ENCODE peak calls at places on chromosomes 12 and 14, in seven cellular contexts. L is brain microvascular endothelial cell, Q is uterus, P is endothelial cell, J is neural progenitor cell, U is endodermal cell, K is MCF 10A. M is an unnamed sample.

GRCh38 chr14:91365552-91365951 is 52.1 kb downstream of the CCDC88C start:
- DNase-seq in L (no peak), Q (no peak), P (no peak), J (no peak), U (no peak), K (no peak), M (no peak)

GRCh38 chr14:23882884-23883283 is 70.7 kb upstream of the DHRS4 start:
- DNase-seq in L (no peak), Q (no peak), P (no peak), J (no peak), U (no peak), K (no peak), M (no peak)

GRCh38 chr12:127280393-127281275 is 986.3 kb upstream of the TMEM132C start:
- DNase-seq in L (no peak), Q (peak; percentile 18), P (no peak), J (peak; percentile 85), U (peak; percentile 98), K (no peak), M (peak; percentile 54)

GRCh38 chr14:90235179-90235976 is 21.0 kb upstream of the PSMC1 start:
- DNase-seq in L (peak; percentile 45), Q (peak; percentile 23), P (peak; percentile 78), J (peak; percentile 77), U (peak; percentile 95), K (peak; percentile 69), M (peak; percentile 65)

GRCh38 chr14:75711796-75712211 is 50.8 kb downstream of the TTLL5 start:
- DNase-seq in L (peak; percentile 67), Q (peak; percentile 42), P (no peak), J (peak; percentile 88), U (peak; percentile 86), K (peak; percentile 94), M (peak; percentile 84)

GRCh38 chr12:67161322-67161918 is 107.7 kb upstream of the CAND1 start:
- DNase-seq in L (peak; percentile 62), Q (no peak), P (peak; percentile 40), J (peak; percentile 29), U (peak; percentile 82), K (peak; percentile 61), M (peak; percentile 56)

GRCh38 chr12:50059440-50060119 is 2.2 kb downstream of the ASIC1 start:
- DNase-seq in L (no peak), Q (no peak), P (no peak), J (no peak), U (no peak), K (no peak), M (no peak)

GRCh38 chr12:52823761-52824450 is 10.0 kb upstream of the KRT4 start:
- DNase-seq in L (no peak), Q (no peak), P (no peak), J (no peak), U (no peak), K (no peak), M (no peak)

GRCh38 chr12:72293701-72294100 is 21.5 kb downstream of the TRHDE start:
- DNase-seq in L (no peak), Q (no peak), P (no peak), J (no peak), U (no peak), K (no peak), M (no peak)

GRCh38 chr14:35140718-35141581 is 18.6 kb downstream of the PRORP start:
- DNase-seq in L (no peak), Q (no peak), P (no peak), J (no peak), U (no peak), K (no peak), M (no peak)

DNA sequence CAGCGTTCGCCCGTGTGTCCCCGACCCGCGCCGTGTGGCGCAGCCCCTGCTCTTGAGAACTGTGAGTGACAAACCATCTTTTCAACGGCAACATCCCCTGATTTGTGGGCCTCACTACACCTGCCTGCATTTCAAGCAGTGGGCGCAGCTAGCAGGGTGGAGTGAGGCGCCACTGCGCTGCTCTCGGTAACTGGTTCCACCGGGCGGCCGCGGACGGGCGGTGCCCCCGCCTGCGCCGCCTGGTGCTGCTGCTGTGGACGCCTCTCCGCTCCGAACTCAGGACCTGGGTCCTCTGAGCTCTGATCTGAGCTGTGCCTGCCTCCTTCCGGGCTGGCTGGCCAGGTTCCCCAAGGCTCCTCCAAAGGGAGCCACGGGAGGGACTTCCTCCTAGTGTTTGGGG is 5.9 kb upstream of the DEGS2 start:
- DNase-seq in L (no peak), Q (no peak), P (no peak), J (no peak), U (peak; percentile 84), K (no peak), M (no peak)
- TF ChIP-seq CTCF in L (peak; percentile 8), Q (peak; percentile 21), P (no peak), J (peak; percentile 4), U (peak; percentile 25), K (no peak), M (no peak)

DNA sequence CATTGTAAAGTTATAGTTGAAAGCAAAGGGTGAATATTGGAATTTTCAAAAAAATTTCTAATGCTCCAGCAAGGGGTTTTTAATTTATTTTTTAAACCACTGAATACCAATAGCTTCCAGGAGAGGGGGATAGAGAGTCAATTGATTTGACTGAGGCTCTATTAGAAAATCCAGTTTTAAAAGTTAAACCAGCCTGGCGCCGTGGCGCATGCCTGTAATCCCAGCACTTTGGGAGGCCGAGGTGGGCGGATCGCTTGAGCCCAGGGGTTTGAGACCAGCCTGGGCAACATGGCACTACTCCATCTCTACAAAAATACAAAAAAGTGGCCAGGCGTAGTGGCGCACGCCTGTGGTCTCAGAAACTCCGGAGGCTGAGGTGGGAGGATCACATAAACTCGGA is 150.1 kb downstream of the SLC38A4 start:
- DNase-seq in L (peak; percentile 26), Q (peak; percentile 37), P (peak; percentile 7), J (peak; percentile 58), U (peak; percentile 74), K (peak; percentile 72), M (peak; percentile 36)
- TF ChIP-seq CTCF in L (peak; percentile 52), Q (peak; percentile 64), P (peak; percentile 74), J (peak; percentile 76), U (peak; percentile 83), K (peak; percentile 69), M (peak; percentile 67)

DNA sequence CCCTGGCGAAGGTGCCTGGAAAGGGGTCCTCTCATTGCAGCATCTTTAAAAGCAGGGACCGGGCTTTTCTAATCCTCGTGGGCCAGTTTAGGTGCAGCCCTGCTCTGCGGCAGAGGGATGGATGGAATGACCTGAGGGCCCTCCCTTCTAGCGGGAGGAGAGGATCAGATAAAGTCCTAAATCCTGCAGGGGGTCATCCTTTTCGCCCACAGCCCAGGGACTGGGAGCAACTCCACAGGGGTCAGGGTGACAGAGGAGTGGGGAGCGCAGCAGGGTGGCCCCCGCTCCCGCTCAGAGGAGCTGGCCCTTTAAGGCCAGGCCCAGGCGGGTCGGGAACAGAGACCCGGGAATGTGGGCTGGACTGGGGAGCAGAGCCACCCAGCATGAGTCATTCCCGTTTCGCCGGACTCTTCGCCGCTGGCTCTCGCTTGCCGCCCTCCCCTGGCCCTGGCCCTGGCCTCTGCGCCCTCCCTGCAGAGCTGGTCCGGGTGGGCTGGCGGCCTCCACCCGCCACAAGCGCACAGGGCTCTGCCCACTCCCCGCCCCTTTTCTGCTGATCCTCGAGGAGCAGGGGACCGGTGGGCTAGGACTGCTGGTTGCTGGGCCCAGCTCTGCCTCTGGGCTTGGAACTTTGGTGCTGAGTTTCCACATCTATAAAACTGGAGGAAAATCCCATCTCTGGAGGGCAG is 92.9 kb downstream of the NINJ2 start:
- DNase-seq in L (peak; percentile 67), Q (peak; percentile 80), P (peak; percentile 58), J (peak; percentile 70), U (peak; percentile 95), K (peak; percentile 92), M (peak; percentile 86)
- TF ChIP-seq CTCF in L (no peak), Q (no peak), P (no peak), J (no peak), U (no peak), K (no peak), M (no peak)

GRCh38 chr12:56189918-56190694 is 823 bp upstream of the SMARCC2 start:
- DNase-seq in L (peak; percentile 79), Q (peak; percentile 92), P (peak; percentile 88), J (peak; percentile 88), U (peak; percentile 99), K (peak; percentile 90), M (peak; percentile 95)
- TF ChIP-seq CTCF in L (no peak), Q (no peak), P (peak; percentile 60), J (no peak), U (peak; percentile 38), K (no peak), M (no peak)

GRCh38 chr12:46944104-46944503 is 118.3 kb upstream of the SLC38A4 start:
- DNase-seq in L (peak; percentile 63), Q (no peak), P (no peak), J (no peak), U (no peak), K (peak; percentile 69), M (peak; percentile 46)
- TF ChIP-seq CTCF in L (peak; percentile 63), Q (no peak), P (no peak), J (peak; percentile 21), U (peak; percentile 39), K (no peak), M (no peak)

DNA sequence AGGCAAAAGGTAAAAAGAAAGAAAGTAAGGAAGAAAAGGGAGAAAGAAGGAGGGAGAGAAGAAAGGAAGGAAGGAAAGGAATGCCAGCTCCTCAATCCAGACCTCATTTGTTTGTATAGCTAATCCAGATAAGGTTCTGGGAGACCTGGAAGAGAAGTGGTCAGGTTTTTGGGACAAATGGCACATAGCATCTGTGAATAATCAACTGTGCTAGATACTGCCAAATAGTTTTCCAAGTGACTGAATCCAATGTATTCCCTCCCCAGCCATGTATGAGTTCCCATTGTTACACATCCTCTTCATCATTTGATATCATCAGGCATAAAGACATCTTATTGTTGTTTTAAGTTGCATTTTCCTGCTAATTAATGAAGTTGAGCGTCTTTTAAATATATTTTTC is 18.6 kb upstream of the PTGR2 start:
- DNase-seq in L (no peak), Q (no peak), P (no peak), J (no peak), U (no peak), K (no peak), M (no peak)
- TF ChIP-seq CTCF in L (no peak), Q (no peak), P (no peak), J (no peak), U (no peak), K (no peak), M (no peak)

GRCh38 chr14:93333631-93334095 is 827 bp upstream of the BTBD7 start:
- DNase-seq in L (no peak), Q (no peak), P (no peak), J (no peak), U (no peak), K (no peak), M (no peak)

GRCh38 chr14:93332032-93332852 is 594 bp downstream of the BTBD7 start:
- DNase-seq in L (no peak), Q (peak; percentile 47), P (peak; percentile 69), J (peak; percentile 85), U (peak; percentile 86), K (peak; percentile 51), M (peak; percentile 58)

GRCh38 chr14:93331375-93332031 is 1.3 kb downstream of the BTBD7 start:
- DNase-seq in L (no peak), Q (no peak), P (peak; percentile 38), J (peak; percentile 26), U (no peak), K (no peak), M (peak; percentile 65)

GRCh38 chr14:93330609-93331000 is 2.2 kb downstream of the BTBD7 start:
- DNase-seq in L (no peak), Q (no peak), P (no peak), J (no peak), U (no peak), K (no peak), M (no peak)

GRCh38 chr14:93332853-93333630 is at the start of gene BTBD7:
- DNase-seq in L (peak; percentile 91), Q (peak; percentile 94), P (peak; percentile 98), J (peak; percentile 98), U (peak; percentile 97), K (peak; percentile 95), M (peak; percentile 95)
- TF ChIP-seq CTCF in L (peak; percentile 42), Q (peak; percentile 27), P (no peak), J (peak; percentile 36), U (peak; percentile 63), K (no peak), M (peak; percentile 50)

GRCh38 chr14:29273513-29273912 is 506.9 kb downstream of the FOXG1 start:
- DNase-seq in L (no peak), Q (no peak), P (no peak), J (no peak), U (no peak), K (no peak), M (no peak)
- TF ChIP-seq CTCF in L (no peak), Q (no peak), P (peak; percentile 59), J (peak; percentile 23), U (peak; percentile 71), K (no peak), M (no peak)